ENCODE peak calls at places on chromosomes 1 and 21, in seven cellular contexts. R is activated CD4-positive, alpha-beta T cell treated with anti-CD3 and anti-CD28 coated beads for 4 hours; B is natural killer cell treated with Interleukin-12 subunit alpha and Interleukin-12 subunit beta and Interleukin-15 and Interleukin-18, amount 100 ng/mL, for 72 hours; X is left colon; Q is heart left ventricle; A is iris pigment epithelial cell; Y is mesothelial cell of epicardium. Z is an unnamed sample.

GRCh38 chr1:18724001-18724411 is 93.4 kb downstream of the PAX7 start:
- DNase-seq in R (no peak), B (no peak), X (no peak), Q (no peak), A (no peak), Y (no peak), Z (no peak)

GRCh38 chr1:203480525-203481084 is 5.0 kb downstream of the PRELP start:
- DNase-seq in R (peak), B (no peak), X (peak), Q (peak), A (peak), Y (no peak), Z (peak)

GRCh38 chr1:113993072-113993471 is 13.8 kb downstream of the OLFML3 start:
- DNase-seq in R (no peak), B (no peak), X (no peak), Q (no peak), A (no peak), Y (no peak), Z (no peak)

GRCh38 chr1:232655041-232655745 is 25.3 kb upstream of the SIPA1L2 start:
- DNase-seq in R (no peak), B (no peak), X (no peak), Q (no peak), A (peak), Y (no peak), Z (no peak)

GRCh38 chr1:23103001-23103879 is 65.4 kb downstream of the LUZP1 start:
- DNase-seq in R (peak), B (peak), X (peak), Q (no peak), A (peak), Y (no peak), Z (no peak)

GRCh38 chr1:234369784-234370183 is 3.5 kb upstream of the COA6 start:
- DNase-seq in R (no peak), B (no peak), X (no peak), Q (no peak), A (peak), Y (no peak), Z (no peak)

GRCh38 chr1:55035904-55036303 is 3.4 kb upstream of the PCSK9 start:
- DNase-seq in R (no peak), B (no peak), X (no peak), Q (no peak), A (no peak), Y (no peak), Z (no peak)

GRCh38 chr1:66445492-66446181 is 88.3 kb upstream of the SGIP1 start:
- DNase-seq in R (peak), B (peak), X (peak), Q (peak), A (no peak), Y (no peak), Z (peak)

GRCh38 chr1:105874621-105875020 is 1181.9 kb upstream of the PRMT6 start:
- DNase-seq in R (no peak), B (no peak), X (no peak), Q (no peak), A (no peak), Y (no peak), Z (no peak)

GRCh38 chr21:45147473-45148315 is 73.3 kb downstream of the ADARB1 start:
- DNase-seq in R (no peak), B (no peak), X (no peak), Q (no peak), A (no peak), Y (no peak), Z (no peak)

GRCh38 chr1:232816324-232816723 is 11.1 kb downstream of the MAP10 start:
- DNase-seq in R (no peak), B (no peak), X (no peak), Q (no peak), A (no peak), Y (no peak), Z (no peak)

GRCh38 chr1:210944255-210944654 is 189.7 kb downstream of the KCNH1 start:
- DNase-seq in R (no peak), B (no peak), X (no peak), Q (no peak), A (no peak), Y (no peak), Z (no peak)

GRCh38 chr1:207304710-207305151 is 16.7 kb upstream of the CD55 start:
- DNase-seq in R (no peak), B (no peak), X (no peak), Q (no peak), A (peak), Y (no peak), Z (no peak)